ENCODE peak calls at places on chromosome X, in five cellular contexts. One of them, this sample, is unnamed.

GRCh38 chrX:5857232-5857631 is 371.4 kb downstream of the NLGN4X start:
- DNase-seq in tibial nerve: no peak
- DNase-seq in substantia nigra: no peak
- DNase-seq in left lung: no peak
- DNase-seq in cardiac muscle cell: no peak
- DNase-seq in this sample: no peak

GRCh38 chrX:149652232-149652981 is 20.8 kb upstream of the TMEM185A start:
- DNase-seq in tibial nerve: no peak
- DNase-seq in substantia nigra: no peak
- DNase-seq in left lung: peak; percentile 13
- DNase-seq in cardiac muscle cell: no peak
- DNase-seq in this sample: no peak

GRCh38 chrX:3639236-3639635 is 74.2 kb downstream of the PRKX start:
- DNase-seq in tibial nerve: no peak
- DNase-seq in substantia nigra: no peak
- DNase-seq in left lung: no peak
- DNase-seq in cardiac muscle cell: no peak
- DNase-seq in this sample: no peak

GRCh38 chrX:44244008-44244407 is 99.5 kb downstream of the EFHC2 start:
- DNase-seq in tibial nerve: peak; percentile 8
- DNase-seq in substantia nigra: no peak
- DNase-seq in left lung: no peak
- DNase-seq in cardiac muscle cell: peak; percentile 3
- DNase-seq in this sample: no peak

GRCh38 chrX:10794203-10794630 is 173.8 kb upstream of the MID1 start:
- DNase-seq in tibial nerve: no peak
- DNase-seq in substantia nigra: no peak
- DNase-seq in left lung: no peak
- DNase-seq in cardiac muscle cell: no peak
- DNase-seq in this sample: no peak

GRCh38 chrX:30327762-30328161 is 18.6 kb upstream of the NR0B1 start:
- DNase-seq in tibial nerve: no peak
- DNase-seq in substantia nigra: no peak
- DNase-seq in left lung: no peak
- DNase-seq in cardiac muscle cell: no peak
- DNase-seq in this sample: no peak

GRCh38 chrX:22746081-22746480 is 253.7 kb upstream of the DDX53 start:
- DNase-seq in tibial nerve: no peak
- DNase-seq in substantia nigra: no peak
- DNase-seq in left lung: no peak
- DNase-seq in cardiac muscle cell: no peak
- DNase-seq in this sample: no peak

GRCh38 chrX:1027133-1027532 is 185.3 kb downstream of the CRLF2 start:
- DNase-seq in tibial nerve: no peak
- DNase-seq in substantia nigra: no peak
- DNase-seq in left lung: no peak
- DNase-seq in cardiac muscle cell: no peak
- DNase-seq in this sample: no peak

GRCh38 chrX:101415180-101416130 is 7.4 kb downstream of the HNRNPH2 start:
- DNase-seq in tibial nerve: peak; percentile 39
- DNase-seq in substantia nigra: peak; percentile 1
- DNase-seq in left lung: no peak
- DNase-seq in cardiac muscle cell: peak; percentile 60
- DNase-seq in this sample: no peak

GRCh38 chrX:31837445-31837844 is 765.6 kb upstream of the FTHL17 start:
- DNase-seq in tibial nerve: no peak
- DNase-seq in substantia nigra: no peak
- DNase-seq in left lung: no peak
- DNase-seq in cardiac muscle cell: peak; percentile 31
- DNase-seq in this sample: no peak

GRCh38 chrX:56733459-56734046 is 4.5 kb downstream of the NBDY start:
- DNase-seq in tibial nerve: peak; percentile 84
- DNase-seq in substantia nigra: no peak
- DNase-seq in left lung: no peak
- DNase-seq in cardiac muscle cell: peak; percentile 41
- DNase-seq in this sample: peak; percentile 71

GRCh38 chrX:114611018-114611619 is 27.2 kb downstream of the HTR2C start:
- DNase-seq in tibial nerve: peak; percentile 18
- DNase-seq in substantia nigra: no peak
- DNase-seq in left lung: no peak
- DNase-seq in cardiac muscle cell: peak; percentile 76
- DNase-seq in this sample: no peak

GRCh38 chrX:154548028-154548316 is 552 bp downstream of the IKBKG start:
- DNase-seq in tibial nerve: no peak
- DNase-seq in substantia nigra: no peak
- DNase-seq in left lung: no peak
- DNase-seq in cardiac muscle cell: no peak
- DNase-seq in this sample: no peak

GRCh38 chrX:50704987-50705386 is 109.0 kb downstream of the SHROOM4 start:
- DNase-seq in tibial nerve: no peak
- DNase-seq in substantia nigra: no peak
- DNase-seq in left lung: no peak
- DNase-seq in cardiac muscle cell: no peak
- DNase-seq in this sample: no peak

GRCh38 chrX:43969504-43970501 is 3.4 kb downstream of the NDP start:
- DNase-seq in tibial nerve: no peak
- DNase-seq in substantia nigra: peak; percentile 10
- DNase-seq in left lung: no peak
- DNase-seq in cardiac muscle cell: no peak
- DNase-seq in this sample: no peak

GRCh38 chrX:2894885-2895292 is 34.2 kb downstream of the ARSD start:
- DNase-seq in tibial nerve: no peak
- DNase-seq in substantia nigra: no peak
- DNase-seq in left lung: no peak
- DNase-seq in cardiac muscle cell: peak; percentile 55
- DNase-seq in this sample: no peak

GRCh38 chrX:113973706-113974105 is 610.2 kb upstream of the HTR2C start:
- DNase-seq in tibial nerve: no peak
- DNase-seq in substantia nigra: no peak
- DNase-seq in left lung: no peak
- DNase-seq in cardiac muscle cell: no peak
- DNase-seq in this sample: no peak

GRCh38 chrX:119036369-119037029 is 36.3 kb upstream of the CT47C1 start:
- DNase-seq in tibial nerve: no peak
- DNase-seq in substantia nigra: no peak
- DNase-seq in left lung: no peak
- DNase-seq in cardiac muscle cell: no peak
- DNase-seq in this sample: no peak

GRCh38 chrX:10904220-10904619 is 206.9 kb upstream of the HCCS start:
- DNase-seq in tibial nerve: no peak
- DNase-seq in substantia nigra: no peak
- DNase-seq in left lung: no peak
- DNase-seq in cardiac muscle cell: no peak
- DNase-seq in this sample: no peak

GRCh38 chrX:132576945-132577344 is 88.1 kb upstream of the MBNL3 start:
- DNase-seq in tibial nerve: no peak
- DNase-seq in substantia nigra: no peak
- DNase-seq in left lung: no peak
- DNase-seq in cardiac muscle cell: no peak
- DNase-seq in this sample: no peak

GRCh38 chrX:2188316-2188715 is 312.5 kb downstream of the DHRSX start:
- DNase-seq in tibial nerve: no peak
- DNase-seq in substantia nigra: no peak
- DNase-seq in left lung: no peak
- DNase-seq in cardiac muscle cell: no peak
- DNase-seq in this sample: no peak

GRCh38 chrX:95427389-95427788 is 1257.3 kb upstream of the DIAPH2 start:
- DNase-seq in tibial nerve: no peak
- DNase-seq in substantia nigra: no peak
- DNase-seq in left lung: no peak
- DNase-seq in cardiac muscle cell: no peak
- DNase-seq in this sample: no peak

GRCh38 chrX:65035451-65035779 is 59.2 kb upstream of the ZC4H2 start:
- DNase-seq in tibial nerve: peak; percentile 5
- DNase-seq in substantia nigra: no peak
- DNase-seq in left lung: peak; percentile 41
- DNase-seq in cardiac muscle cell: no peak
- DNase-seq in this sample: no peak

GRCh38 chrX:102154218-102154860 is 1.4 kb downstream of the BEX5 start:
- DNase-seq in tibial nerve: no peak
- DNase-seq in substantia nigra: no peak
- DNase-seq in left lung: no peak
- DNase-seq in cardiac muscle cell: peak; percentile 5
- DNase-seq in this sample: no peak

GRCh38 chrX:69501433-69501832 is 2.7 kb upstream of the NALF2 start:
- DNase-seq in tibial nerve: no peak
- DNase-seq in substantia nigra: no peak
- DNase-seq in left lung: no peak
- DNase-seq in cardiac muscle cell: peak; percentile 5
- DNase-seq in this sample: no peak

GRCh38 chrX:71996826-71997225 is 86.2 kb downstream of the NHSL2 start:
- DNase-seq in tibial nerve: peak; percentile 58
- DNase-seq in substantia nigra: no peak
- DNase-seq in left lung: no peak
- DNase-seq in cardiac muscle cell: no peak
- DNase-seq in this sample: peak; percentile 80

GRCh38 chrX:16870861-16871584 is 861 bp upstream of the RBBP7 start:
- DNase-seq in tibial nerve: peak; percentile 5
- DNase-seq in substantia nigra: peak; percentile 41
- DNase-seq in left lung: peak; percentile 83
- DNase-seq in cardiac muscle cell: peak; percentile 32
- DNase-seq in this sample: no peak

GRCh38 chrX:29297171-29297800 is 710.0 kb downstream of the IL1RAPL1 start:
- DNase-seq in tibial nerve: no peak
- DNase-seq in substantia nigra: no peak
- DNase-seq in left lung: no peak
- DNase-seq in cardiac muscle cell: no peak
- DNase-seq in this sample: no peak

GRCh38 chrX:22365460-22365859 is 92.7 kb downstream of the CBLL2 start:
- DNase-seq in tibial nerve: no peak
- DNase-seq in substantia nigra: no peak
- DNase-seq in left lung: no peak
- DNase-seq in cardiac muscle cell: no peak
- DNase-seq in this sample: no peak

GRCh38 chrX:44071070-44071645 is 98.0 kb upstream of the NDP start:
- DNase-seq in tibial nerve: no peak
- DNase-seq in substantia nigra: no peak
- DNase-seq in left lung: no peak
- DNase-seq in cardiac muscle cell: no peak
- DNase-seq in this sample: no peak

GRCh38 chrX:119189586-119189985 is 46.5 kb upstream of the PGRMC1 start:
- DNase-seq in tibial nerve: peak; percentile 35
- DNase-seq in substantia nigra: no peak
- DNase-seq in left lung: no peak
- DNase-seq in cardiac muscle cell: peak; percentile 3
- DNase-seq in this sample: peak; percentile 77

GRCh38 chrX:39740078-39740477 is 357.7 kb downstream of the BCOR start:
- DNase-seq in tibial nerve: no peak
- DNase-seq in substantia nigra: no peak
- DNase-seq in left lung: no peak
- DNase-seq in cardiac muscle cell: no peak
- DNase-seq in this sample: no peak
- H3K27ac ChIP-seq in tibial nerve: no peak overlapping the region
- H3K27ac ChIP-seq in substantia nigra: no peak overlapping the region
- H3K27ac ChIP-seq in left lung: no peak overlapping the region
- H3K27ac ChIP-seq in cardiac muscle cell: no peak overlapping the region
- H3K27ac ChIP-seq in this sample: no peak overlapping the region

GRCh38 chrX:150848914-150849365 is 49.5 kb downstream of the CD99L2 start:
- DNase-seq in tibial nerve: no peak
- DNase-seq in substantia nigra: no peak
- DNase-seq in left lung: peak; percentile 34
- DNase-seq in cardiac muscle cell: no peak
- DNase-seq in this sample: no peak

GRCh38 chrX:150847088-150847487 is 51.4 kb downstream of the CD99L2 start:
- DNase-seq in tibial nerve: no peak
- DNase-seq in substantia nigra: no peak
- DNase-seq in left lung: no peak
- DNase-seq in cardiac muscle cell: no peak
- DNase-seq in this sample: no peak

GRCh38 chrX:150846130-150846529 is 52.3 kb downstream of the CD99L2 start:
- DNase-seq in tibial nerve: no peak
- DNase-seq in substantia nigra: no peak
- DNase-seq in left lung: no peak
- DNase-seq in cardiac muscle cell: no peak
- DNase-seq in this sample: no peak

GRCh38 chrX:150849486-150849885 is 49.0 kb downstream of the CD99L2 start:
- DNase-seq in tibial nerve: no peak
- DNase-seq in substantia nigra: no peak
- DNase-seq in left lung: no peak
- DNase-seq in cardiac muscle cell: no peak
- DNase-seq in this sample: no peak

DNA sequence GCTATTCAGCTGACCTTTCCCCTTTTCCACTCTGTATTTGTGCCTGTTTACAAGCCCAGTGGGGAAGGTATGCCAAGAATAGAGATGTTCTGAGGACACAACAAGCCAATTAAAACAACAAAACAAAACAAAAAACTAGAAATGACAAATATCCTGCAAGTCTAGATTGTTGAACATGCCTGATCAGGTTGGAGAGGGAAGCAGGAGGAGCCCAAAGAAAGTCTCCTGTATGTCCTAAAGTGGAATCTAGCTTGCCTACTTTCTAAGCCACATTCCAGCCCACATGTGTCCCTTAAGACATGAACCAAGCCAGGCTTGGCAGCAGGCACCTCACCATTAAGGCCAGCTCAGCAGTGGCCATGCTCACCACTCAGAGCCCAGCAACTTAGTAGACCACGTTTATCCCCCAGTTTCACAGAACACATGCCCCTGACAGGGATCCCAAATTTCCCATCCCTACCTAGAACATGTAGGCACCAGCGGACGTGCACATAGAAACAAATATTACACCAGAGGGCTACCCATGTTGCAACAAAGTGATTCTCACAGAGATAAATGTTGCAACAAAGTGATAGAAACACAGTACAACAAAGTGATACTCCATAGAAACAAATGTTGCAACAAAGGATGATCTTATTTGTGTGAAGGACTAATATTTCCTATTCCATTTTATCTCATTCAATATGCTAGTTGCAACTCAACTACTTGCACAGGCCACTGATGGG is 48.3 kb downstream of the CD99L2 start:
- DNase-seq in tibial nerve: no peak
- DNase-seq in substantia nigra: no peak
- DNase-seq in left lung: no peak
- DNase-seq in cardiac muscle cell: no peak
- DNase-seq in this sample: no peak
- H3K27ac ChIP-seq in tibial nerve: no peak overlapping the region
- H3K27ac ChIP-seq in substantia nigra: no peak overlapping the region
- H3K27ac ChIP-seq in left lung: no peak overlapping the region
- H3K27ac ChIP-seq in cardiac muscle cell: no peak overlapping the region
- H3K27ac ChIP-seq in this sample: no peak overlapping the region

GRCh38 chrX:15855562-15856256 is 1.1 kb upstream of the AP1S2 start:
- DNase-seq in tibial nerve: no peak
- DNase-seq in substantia nigra: no peak
- DNase-seq in left lung: no peak
- DNase-seq in cardiac muscle cell: no peak
- DNase-seq in this sample: no peak
- H3K27ac ChIP-seq in tibial nerve: peak overlapping the region; percentile 78
- H3K27ac ChIP-seq in substantia nigra: peak overlapping the region; percentile 90
- H3K27ac ChIP-seq in left lung: peak overlapping the region; percentile 86
- H3K27ac ChIP-seq in cardiac muscle cell: peak overlapping the region; percentile 50
- H3K27ac ChIP-seq in this sample: peak overlapping the region; percentile 87

DNA sequence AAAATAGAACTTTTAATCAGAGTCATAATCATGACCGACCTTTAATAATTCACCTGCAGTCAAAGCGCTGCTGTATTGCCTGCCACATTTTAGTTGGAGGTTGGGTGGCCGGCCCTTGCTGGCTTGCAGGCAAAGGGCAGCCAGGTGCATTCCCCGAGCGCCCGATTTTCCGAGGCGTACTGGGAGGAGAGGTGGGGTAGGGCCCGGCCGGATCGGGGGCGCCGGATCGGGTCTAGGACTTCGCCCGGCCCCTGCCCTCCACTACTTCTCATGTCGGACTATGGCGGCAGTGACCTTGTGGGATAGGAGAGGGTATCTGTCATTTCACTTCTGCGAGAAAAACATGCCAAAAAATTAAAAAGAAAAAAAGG is 2.5 kb upstream of the RS1 start:
- DNase-seq in tibial nerve: no peak
- DNase-seq in substantia nigra: peak; percentile 1
- DNase-seq in left lung: peak; percentile 78
- DNase-seq in cardiac muscle cell: no peak
- DNase-seq in this sample: peak; percentile 61
- H3K27ac ChIP-seq in tibial nerve: no peak overlapping the region
- H3K27ac ChIP-seq in substantia nigra: no peak overlapping the region
- H3K27ac ChIP-seq in left lung: peak overlapping the region; percentile 8
- H3K27ac ChIP-seq in cardiac muscle cell: no peak overlapping the region
- H3K27ac ChIP-seq in this sample: peak overlapping the region; percentile 89